ENCODE peak calls at places on chromosomes 7 and 10, in six cellular contexts. Z is coronary artery, B is occipital lobe, A is foreskin fibroblast, K is smooth muscle cell of the brain vasculature, J is GM10248. I is an unnamed sample.

GRCh38 chr7:104156842-104157277 is 51.0 kb downstream of the ORC5 start:
- DNase-seq in K (no peak), Z (no peak), B (no peak), J (no peak), A (no peak), I (no peak)

GRCh38 chr7:133235212-133235883 is 17.5 kb upstream of the EXOC4 start:
- DNase-seq in A (no peak), J (no peak), Z (no peak), B (no peak), K (no peak), I (no peak)

GRCh38 chr7:106346167-106346677 is 61.4 kb upstream of the NAMPT start:
- DNase-seq in J (no peak), B (no peak), Z (no peak), A (no peak), K (no peak), I (no peak)

GRCh38 chr10:86100581-86101061 is 266.0 kb downstream of the GRID1 start:
- DNase-seq in K (no peak), B (no peak), A (no peak), J (peak; percentile 45), Z (peak; percentile 33), I (no peak)

GRCh38 chr7:137484326-137484725 is 140.8 kb upstream of the PTN start:
- DNase-seq in B (no peak), Z (no peak), A (no peak), J (no peak), K (no peak), I (no peak)

GRCh38 chr7:129773328-129773731 is 161.8 kb downstream of the NRF1 start:
- DNase-seq in K (no peak), B (no peak), A (no peak), Z (no peak), J (no peak), I (no peak)

GRCh38 chr7:107879400-107880035 is 11.5 kb upstream of the DLD start:
- DNase-seq in A (peak; percentile 44), J (peak; percentile 45), K (no peak), Z (no peak), B (no peak), I (no peak)

GRCh38 chr7:150756858-150757257 is 19.6 kb downstream of the GIMAP5 start:
- DNase-seq in Z (no peak), B (no peak), A (no peak), J (peak; percentile 40), K (no peak), I (no peak)

GRCh38 chr7:159119851-159120539 is 24.7 kb downstream of the VIPR2 start:
- DNase-seq in B (no peak), Z (peak; percentile 33), A (no peak), J (no peak), K (no peak), I (no peak)

GRCh38 chr7:142776206-142776844 is 5.6 kb downstream of the PRSS2 start:
- DNase-seq in A (peak; percentile 34), Z (no peak), J (no peak), B (no peak), K (no peak), I (no peak)

GRCh38 chr10:7610651-7611389 is 55.9 kb downstream of the ITIH5 start:
- DNase-seq in J (no peak), B (no peak), Z (peak; percentile 75), K (no peak), A (no peak), I (no peak)

GRCh38 chr10:14879055-14879800 is 562 bp downstream of the SUV39H2 start:
- DNase-seq in B (no peak), A (peak; percentile 3), J (no peak), K (no peak), Z (no peak), I (no peak)

GRCh38 chr10:57320416-57320815 is 947.3 kb downstream of the IPMK start:
- DNase-seq in J (no peak), A (no peak), B (no peak), K (no peak), Z (no peak), I (no peak)

GRCh38 chr10:88986549-88987242 is 3.9 kb upstream of the FAS start:
- DNase-seq in B (no peak), A (peak; percentile 29), Z (no peak), J (peak; percentile 27), K (no peak), I (no peak)

GRCh38 chr10:29970576-29970975 is 88.8 kb downstream of the JCAD start:
- DNase-seq in Z (no peak), J (no peak), B (no peak), K (no peak), A (no peak), I (no peak)

GRCh38 chr7:102446387-102447156 is 13.2 kb downstream of the ORAI2 start:
- DNase-seq in J (no peak), A (no peak), Z (no peak), B (no peak), K (no peak), I (no peak)

GRCh38 chr7:107111196-107111595 is 57.6 kb upstream of the HBP1 start:
- DNase-seq in Z (no peak), K (no peak), B (no peak), A (no peak), J (no peak), I (no peak)

GRCh38 chr7:140317597-140317996 is 80.7 kb downstream of the SLC37A3 start:
- DNase-seq in K (no peak), J (no peak), B (no peak), Z (no peak), A (no peak), I (no peak)